ENCODE peak calls at places on chromosomes 11 and 22, in four cellular contexts. Y is mammary epithelial cell, D is tibial artery, M is A549. K is an unnamed sample.

GRCh38 chr11:12678092-12678491 is 3.9 kb downstream of the TEAD1 start:
- DNase-seq in D (no peak), Y (no peak), M (no peak), K (no peak)

GRCh38 chr11:131463162-131463561 is 92.7 kb downstream of the NTM start:
- DNase-seq in M (no peak), D (no peak), Y (no peak), K (no peak)

GRCh38 chr11:19320764-19321163 is 80.0 kb upstream of the E2F8 start:
- DNase-seq in Y (no peak), M (no peak), D (no peak), K (no peak)

GRCh38 chr11:63889344-63889743 is 27.6 kb downstream of the RCOR2 start:
- DNase-seq in M (no peak), D (no peak), Y (peak; percentile 71), K (no peak)

GRCh38 chr11:18324381-18324780 is 2.0 kb downstream of the GTF2H1 start:
- DNase-seq in D (no peak), M (no peak), Y (no peak), K (no peak)

GRCh38 chr11:126548576-126549272 is 193.2 kb downstream of the ST3GAL4 start:
- DNase-seq in M (no peak), D (no peak), Y (no peak), K (no peak)

GRCh38 chr11:122025757-122026156 is 90.3 kb downstream of the BLID start:
- DNase-seq in D (no peak), Y (no peak), M (no peak), K (no peak)

GRCh38 chr11:35346472-35347136 is 72.8 kb downstream of the SLC1A2 start:
- DNase-seq in Y (no peak), M (no peak), D (no peak), K (no peak)

GRCh38 chr22:37223965-37224551 is 11.8 kb upstream of the SSTR3 start:
- DNase-seq in M (no peak), Y (no peak), D (no peak), K (no peak)

GRCh38 chr11:113651018-113651417 is 55.1 kb downstream of the TMPRSS5 start:
- DNase-seq in D (no peak), Y (no peak), M (no peak), K (no peak)

GRCh38 chr22:32695451-32695891 is 106.0 kb upstream of the TIMP3 start:
- DNase-seq in M (peak; percentile 55), D (no peak), Y (peak; percentile 69), K (no peak)

GRCh38 chr11:84316866-84317560 is 1030.8 kb upstream of the CCDC90B start:
- DNase-seq in D (no peak), Y (no peak), M (no peak), K (no peak)

GRCh38 chr11:63847363-63847762 is 8.5 kb downstream of the MARK2 start:
- DNase-seq in Y (peak; percentile 51), D (no peak), M (no peak), K (no peak)

GRCh38 chr11:98568011-98568410 is 452.7 kb upstream of the CNTN5 start:
- DNase-seq in Y (no peak), M (no peak), D (no peak), K (no peak)

GRCh38 chr11:61345954-61346814 is 13.2 kb downstream of the TKFC start:
- DNase-seq in D (no peak), Y (no peak), M (no peak), K (no peak)

GRCh38 chr11:15236514-15236913 is 121.8 kb downstream of the INSC start:
- DNase-seq in Y (no peak), M (no peak), D (no peak), K (no peak)

GRCh38 chr11:2269601-2270321 is 627 bp downstream of the ASCL2 start:
- DNase-seq in D (peak; percentile 58), M (peak; percentile 85), Y (peak; percentile 50), K (peak; percentile 39)

DNA sequence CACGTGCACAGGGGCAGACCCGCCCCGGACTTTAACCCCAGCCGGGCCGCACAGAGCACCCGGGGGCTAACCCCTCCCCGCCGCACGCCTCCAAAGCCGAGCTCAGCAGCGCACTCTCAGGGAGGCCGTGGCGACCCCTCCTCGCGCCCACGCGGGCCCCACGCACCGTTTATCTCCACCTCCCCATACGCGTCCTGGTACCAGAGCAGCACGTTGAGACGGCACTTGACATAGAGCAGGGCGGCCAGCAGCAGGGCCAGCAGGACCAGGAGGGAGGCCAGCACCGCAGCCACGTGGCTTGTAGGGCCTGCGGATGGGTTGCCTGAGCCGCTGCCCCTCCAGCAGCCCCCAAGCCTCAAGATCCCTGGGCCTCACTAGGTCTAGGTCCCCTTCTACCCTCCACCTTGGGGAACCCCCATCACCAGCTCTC is 7.1 kb downstream of the SIGIRR start:
- DNase-seq in M (no peak), Y (no peak), D (no peak), K (no peak)
- H3K4me3 ChIP-seq in M (no peak overlapping the region), Y (no peak overlapping the region), D (peak overlapping the region; percentile 56), K (no peak overlapping the region)

DNA sequence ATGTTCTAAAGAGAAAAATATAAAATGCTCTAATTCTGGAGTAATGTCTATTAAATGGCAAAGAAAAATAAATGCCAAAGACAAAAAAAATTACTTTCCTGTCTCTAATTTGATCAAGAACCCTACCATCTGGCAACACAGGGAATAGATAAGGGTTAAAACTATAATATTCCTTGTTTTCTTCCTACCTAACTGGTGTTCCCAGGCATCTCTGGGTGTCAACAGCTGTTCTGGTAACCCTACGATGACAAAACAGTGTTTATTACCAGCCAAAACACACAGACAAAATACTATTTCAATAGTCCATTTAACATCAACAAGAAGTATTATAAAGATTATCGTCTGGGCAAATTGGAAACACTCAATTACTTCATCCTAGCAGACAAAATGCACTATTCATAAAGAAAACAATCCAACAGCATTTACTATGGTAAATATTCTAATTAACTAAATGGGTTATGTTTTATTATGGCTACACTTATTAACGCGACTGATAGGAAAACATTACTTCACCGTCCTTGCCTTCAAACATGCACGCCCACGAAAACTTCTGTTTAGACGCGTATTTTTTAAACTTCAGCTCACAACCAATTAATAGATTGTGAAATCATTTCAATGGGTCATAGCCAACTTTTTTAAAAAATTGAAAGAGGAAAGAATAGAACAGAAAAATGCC is 50.6 kb downstream of the LGR4 start:
- DNase-seq in D (no peak), Y (no peak), M (no peak), K (no peak)
- H3K4me1 ChIP-seq in D (peaks cover 18% of the 10 kb centered on the region), Y (peaks cover 37% of the 10 kb centered on the region), M (peaks cover 77% of the 10 kb centered on the region), K (no peaks in the 10 kb centered on the region)

GRCh38 chr11:117605331-117605730 is 191.7 kb downstream of the DSCAML1 start:
- DNase-seq in Y (no peak), D (no peak), M (no peak), K (no peak)

GRCh38 chr11:117604349-117604995 is 192.5 kb downstream of the DSCAML1 start:
- DNase-seq in Y (no peak), M (no peak), D (no peak), K (no peak)

GRCh38 chr11:117606807-117607206 is 190.2 kb downstream of the DSCAML1 start:
- DNase-seq in M (no peak), D (no peak), Y (no peak), K (no peak)

GRCh38 chr11:117607449-117607848 is 189.6 kb downstream of the DSCAML1 start:
- DNase-seq in D (no peak), Y (no peak), M (no peak), K (no peak)

GRCh38 chr11:117606211-117606610 is 190.8 kb downstream of the DSCAML1 start:
- DNase-seq in Y (no peak), M (no peak), D (no peak), K (peak; percentile 0)
- H3K4me3 ChIP-seq in Y (no peak overlapping the region), M (no peak overlapping the region), D (no peak overlapping the region), K (peak overlapping the region; percentile 42)

GRCh38 chr11:30172158-30172557 is 58.7 kb upstream of the FSHB start:
- DNase-seq in D (no peak), Y (no peak), M (no peak), K (no peak)
- H3K4me1 ChIP-seq in D (no peaks in the 10 kb centered on the region), Y (no peaks in the 10 kb centered on the region), M (no peaks in the 10 kb centered on the region), K (no peaks in the 10 kb centered on the region)